ENCODE peak calls at places on chromosomes 13 and 19, in seven cellular contexts. J is psoas muscle, P is HAP-1, X is testis, N is PC-3, G is adipocyte, L is tibial nerve. W is an unnamed sample.

GRCh38 chr13:106481919-106482318 is 53.5 kb downstream of the EFNB2 start:
- DNase-seq in X (no peak), J (no peak), P (no peak), G (no peak), L (no peak), N (no peak), W (no peak)

GRCh38 chr13:89846890-89847585 is 1500.4 kb upstream of the MIR17HG start:
- DNase-seq in P (no peak), G (no peak), N (peak; percentile 50), X (no peak), J (no peak), L (no peak), W (no peak)

GRCh38 chr19:39852882-39853281 is 6.7 kb upstream of the FBL start:
- DNase-seq in P (no peak), X (no peak), J (no peak), L (no peak), G (no peak), N (no peak), W (no peak)

GRCh38 chr19:53308339-53308811 is 25.2 kb upstream of the ZNF845 start:
- DNase-seq in N (no peak), J (no peak), P (no peak), X (peak; percentile 72), G (peak; percentile 48), L (no peak), W (peak; percentile 20)

GRCh38 chr13:40275636-40276035 is 390.8 kb downstream of the FOXO1 start:
- DNase-seq in P (no peak), G (no peak), X (no peak), N (peak; percentile 75), J (no peak), L (no peak), W (no peak)

GRCh38 chr19:57773488-57773887 is 4.0 kb downstream of the ZNF586 start:
- DNase-seq in J (no peak), X (no peak), N (no peak), L (no peak), G (no peak), P (no peak), W (no peak)

GRCh38 chr13:20165417-20166257 is 4.8 kb upstream of the GJA3 start:
- DNase-seq in P (no peak), G (peak; percentile 74), N (peak; percentile 67), J (no peak), L (no peak), X (no peak), W (no peak)

GRCh38 chr19:8832132-8833021 is at the start of the genes MBD3L1 and ZNF558:
- DNase-seq in G (peak; percentile 98), L (peak; percentile 97), N (peak; percentile 98), P (peak; percentile 91), J (peak; percentile 100), X (peak; percentile 98), W (peak; percentile 100)

GRCh38 chr19:1624458-1624857 is 19.2 kb upstream of the UQCR11 start:
- DNase-seq in J (peak; percentile 69), L (no peak), N (peak; percentile 35), G (peak; percentile 41), X (peak; percentile 60), P (peak; percentile 42), W (peak; percentile 78)

GRCh38 chr13:110509971-110510786 is 51.3 kb downstream of the RAB20 start:
- DNase-seq in N (no peak), X (peak; percentile 54), J (no peak), L (no peak), P (no peak), G (peak; percentile 41), W (peak; percentile 65)

GRCh38 chr13:99386911-99387788 is 80.0 kb upstream of the GPR183 start:
- DNase-seq in L (no peak), P (no peak), N (peak; percentile 55), X (peak; percentile 76), J (peak; percentile 69), G (no peak), W (peak; percentile 77)

GRCh38 chr19:14686411-14686810 is 3.4 kb upstream of the ZNF333 start:
- DNase-seq in P (no peak), L (no peak), N (peak; percentile 62), X (no peak), J (no peak), G (peak; percentile 36), W (no peak)

GRCh38 chr13:100495455-100495854 is 93.1 kb downstream of the GGACT start:
- DNase-seq in G (no peak), X (no peak), L (no peak), N (no peak), P (no peak), J (no peak), W (no peak)

GRCh38 chr13:50357586-50358118 is 342.4 kb downstream of the KCNRG start:
- DNase-seq in X (peak; percentile 41), N (peak; percentile 90), L (no peak), G (peak; percentile 68), P (peak; percentile 51), J (no peak), W (peak; percentile 25)

GRCh38 chr13:53101883-53102282 is 73.3 kb downstream of the OLFM4 start:
- DNase-seq in P (no peak), J (no peak), G (no peak), X (no peak), N (no peak), L (no peak), W (no peak)

GRCh38 chr19:30649934-30650614 is 277.9 kb downstream of the ZNF536 start:
- DNase-seq in X (peak; percentile 70), G (peak; percentile 79), N (peak; percentile 54), P (peak; percentile 76), L (no peak), J (no peak), W (no peak)

GRCh38 chr13:41694902-41695301 is 237.6 kb downstream of the RGCC start:
- DNase-seq in N (peak; percentile 87), X (peak; percentile 47), J (peak; percentile 62), P (peak; percentile 32), G (peak; percentile 97), L (peak; percentile 27), W (peak; percentile 37)

GRCh38 chr19:49553451-49554271 is 25.9 kb downstream of the RCN3 start:
- DNase-seq in P (no peak), L (no peak), X (no peak), N (peak; percentile 90), J (no peak), G (peak; percentile 38), W (no peak)

GRCh38 chr19:49557641-49558325 is 22.6 kb downstream of the NOSIP start:
- DNase-seq in L (no peak), J (no peak), G (no peak), P (no peak), N (no peak), X (no peak), W (no peak)

GRCh38 chr19:49554701-49555181 is 25.6 kb downstream of the NOSIP start:
- DNase-seq in N (no peak), J (no peak), X (no peak), L (no peak), P (no peak), G (no peak), W (peak; percentile 45)

GRCh38 chr19:49556412-49557398 is 23.7 kb downstream of the NOSIP start:
- DNase-seq in X (no peak), N (no peak), J (no peak), P (no peak), L (no peak), G (no peak), W (no peak)

GRCh38 chr19:49555600-49556411 is 24.6 kb downstream of the NOSIP start:
- DNase-seq in L (peak; percentile 62), G (peak; percentile 72), J (peak; percentile 85), P (no peak), X (peak; percentile 86), N (peak; percentile 35), W (peak; percentile 68)
- H3K4me3 ChIP-seq in L (no peak overlapping the region), G (no peak overlapping the region), J (no peak overlapping the region), P (no peak overlapping the region), X (peak overlapping the region; percentile 29), N (no peak overlapping the region), W (no peak overlapping the region)

GRCh38 chr13:112892759-112893569 is 76.0 kb upstream of the MCF2L start:
- DNase-seq in N (no peak), G (no peak), X (no peak), P (no peak), J (peak; percentile 30), L (no peak), W (no peak)

GRCh38 chr13:112894673-112895481 is 74.1 kb upstream of the MCF2L start:
- DNase-seq in J (peak; percentile 54), L (no peak), P (no peak), G (no peak), N (no peak), X (no peak), W (no peak)

GRCh38 chr13:112895521-112896465 is 73.2 kb upstream of the MCF2L start:
- DNase-seq in N (no peak), J (peak; percentile 40), G (no peak), L (no peak), P (no peak), X (no peak), W (no peak)

GRCh38 chr13:112893570-112894422 is 75.2 kb upstream of the MCF2L start:
- DNase-seq in N (peak; percentile 19), G (no peak), J (peak; percentile 55), X (no peak), P (peak; percentile 20), L (no peak), W (peak; percentile 38)

DNA sequence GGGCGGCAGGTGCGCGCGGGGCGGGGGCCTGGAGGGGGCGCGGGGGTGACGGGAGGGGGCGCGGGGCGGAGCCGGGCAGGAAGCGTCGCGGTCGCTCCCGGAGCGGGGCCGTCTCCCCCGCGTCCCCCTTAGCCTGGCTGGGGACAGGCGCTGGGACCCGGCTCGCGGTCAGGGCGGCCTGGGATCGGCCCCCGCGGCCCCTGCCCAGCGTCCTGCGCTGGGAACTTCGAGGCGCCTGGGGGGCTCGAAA is 74.7 kb upstream of the MCF2L start:
- DNase-seq in X (no peak), G (no peak), J (peak; percentile 46), N (no peak), L (no peak), P (no peak), W (no peak)
- H3K4me3 ChIP-seq in X (peak overlapping the region; percentile 39), G (no peak overlapping the region), J (peak overlapping the region; percentile 57), N (peak overlapping the region; percentile 55), L (peak overlapping the region; percentile 53), P (peak overlapping the region; percentile 52), W (peak overlapping the region; percentile 49)

GRCh38 chr13:94722596-94722995 is 10.3 kb upstream of the SOX21 start:
- DNase-seq in P (peak; percentile 83), L (no peak), X (no peak), J (no peak), G (no peak), N (no peak), W (no peak)
- H3K4me3 ChIP-seq in P (no peak overlapping the region), L (no peak overlapping the region), X (no peak overlapping the region), J (no peak overlapping the region), G (no peak overlapping the region), N (no peak overlapping the region), W (no peak overlapping the region)

GRCh38 chr19:47132522-47132852 is 1.9 kb downstream of the SAE1 start:
- DNase-seq in P (no peak), J (no peak), N (peak; percentile 17), X (no peak), L (no peak), G (no peak), W (no peak)

GRCh38 chr19:47135156-47135555 is 4.5 kb downstream of the SAE1 start:
- DNase-seq in L (no peak), X (no peak), N (no peak), J (no peak), P (no peak), G (no peak), W (no peak)

GRCh38 chr19:47133021-47133471 is 2.4 kb downstream of the SAE1 start:
- DNase-seq in J (no peak), L (no peak), N (no peak), P (no peak), X (no peak), G (no peak), W (no peak)

GRCh38 chr19:47130589-47131168 is at the start of gene SAE1:
- DNase-seq in P (peak; percentile 99), N (peak; percentile 95), J (peak; percentile 97), L (peak; percentile 82), X (peak; percentile 94), G (peak; percentile 99), W (peak; percentile 97)

GRCh38 chr19:47134533-47134932 is 3.9 kb downstream of the SAE1 start:
- DNase-seq in P (no peak), N (no peak), X (no peak), L (no peak), G (no peak), J (no peak), W (no peak)
- H3K4me3 ChIP-seq in P (peak overlapping the region; percentile 0), N (peak overlapping the region; percentile 49), X (no peak overlapping the region), L (no peak overlapping the region), G (no peak overlapping the region), J (no peak overlapping the region), W (no peak overlapping the region)

W was measured in right cardiac atrium.